ENCODE peak calls at places on chromosomes 3 and 15, in four cellular contexts. W, M, E and P are unnamed samples.

GRCh38 chr15:41494190-41494921 is 682 bp downstream of the ITPKA start:
- DNase-seq in M (peak; percentile 22), E (no peak), W (peak; percentile 34), P (no peak)

GRCh38 chr3:164794099-164794498 is 284.2 kb downstream of the SI start:
- DNase-seq in E (no peak), M (no peak), W (no peak), P (no peak)

GRCh38 chr15:45136378-45136764 is 6.6 kb downstream of the DUOX1 start:
- DNase-seq in M (no peak), E (no peak), W (peak; percentile 18), P (no peak)

GRCh38 chr15:69926011-69926410 is 171.7 kb downstream of the TLE3 start:
- DNase-seq in M (no peak), E (no peak), W (no peak), P (no peak)

GRCh38 chr3:50167069-50167781 is 12.1 kb downstream of the SEMA3F start:
- DNase-seq in W (no peak), M (no peak), E (no peak), P (no peak)

GRCh38 chr3:64140651-64141050 is 84.6 kb downstream of the PRICKLE2 start:
- DNase-seq in W (no peak), E (no peak), M (no peak), P (no peak)

GRCh38 chr15:64808785-64809453 is 16.5 kb downstream of the PIF1 start:
- DNase-seq in M (no peak), E (no peak), W (no peak), P (no peak)

GRCh38 chr15:39623550-39623931 is 42.7 kb downstream of the THBS1 start:
- DNase-seq in M (peak; percentile 40), E (no peak), W (no peak), P (no peak)

GRCh38 chr3:4380013-4380412 is 76.8 kb downstream of the SETMAR start:
- DNase-seq in E (no peak), W (no peak), M (no peak), P (no peak)

GRCh38 chr3:171113716-171114115 is 87.2 kb upstream of the SLC2A2 start:
- DNase-seq in E (no peak), M (no peak), W (no peak), P (no peak)

GRCh38 chr3:86629511-86629910 is 361.4 kb downstream of the VGLL3 start:
- DNase-seq in E (no peak), M (no peak), W (no peak), P (no peak)

GRCh38 chr3:145776782-145777408 is 384.1 kb downstream of the PLOD2 start:
- DNase-seq in M (no peak), E (no peak), W (no peak), P (peak; percentile 1)

GRCh38 chr3:182710557-182711157 is 82.6 kb upstream of the ATP11B start:
- DNase-seq in W (no peak), M (no peak), E (no peak), P (peak; percentile 2)

GRCh38 chr3:151581046-151581445 is 120.2 kb upstream of the IGSF10 start:
- DNase-seq in E (no peak), M (no peak), W (no peak), P (no peak)

GRCh38 chr15:58632789-58633188 is 116.7 kb downstream of the ADAM10 start:
- DNase-seq in E (no peak), W (no peak), M (no peak), P (no peak)

GRCh38 chr3:141942006-141942405 is 65.6 kb downstream of the ATP1B3 start:
- DNase-seq in W (no peak), E (no peak), M (no peak), P (no peak)

GRCh38 chr3:122977645-122978466 is 49.7 kb downstream of the SEMA5B start:
- DNase-seq in M (no peak), E (peak; percentile 72), W (no peak), P (no peak)

GRCh38 chr3:134312873-134313838 is 61.1 kb downstream of the AMOTL2 start:
- DNase-seq in E (peak; percentile 70), W (no peak), M (no peak), P (no peak)

GRCh38 chr3:52527039-52527731 is 6.5 kb downstream of the NT5DC2 start:
- DNase-seq in M (no peak), E (peak; percentile 64), W (no peak), P (no peak)

GRCh38 chr3:177538743-177539730 is 341.8 kb upstream of the TBL1XR1 start:
- DNase-seq in E (no peak), W (no peak), M (no peak), P (no peak)

GRCh38 chr15:71444866-71445590 is 329.8 kb downstream of the THSD4 start:
- DNase-seq in M (no peak), W (no peak), E (no peak), P (no peak)

GRCh38 chr15:39448409-39448808 is 132.5 kb upstream of the THBS1 start:
- DNase-seq in W (no peak), M (no peak), E (no peak), P (no peak)

GRCh38 chr15:92624401-92624991 is 31.1 kb downstream of the FAM174B start:
- DNase-seq in E (no peak), W (no peak), M (no peak), P (no peak)